ENCODE peak calls at places on chromosomes 11 and 22, in six cellular contexts. One of them, this sample, is unnamed.

GRCh38 chr11:75440960-75441803 is 8.2 kb upstream of the KLHL35 start:
- DNase-seq in astrocyte of the spinal cord: no peak
- DNase-seq in HTR-8/SVneo: no peak
- DNase-seq in bronchial epithelial cell: no peak
- DNase-seq in head of caudate nucleus: no peak
- DNase-seq in GM12891: no peak
- DNase-seq in this sample: no peak

GRCh38 chr11:132187814-132188213 is 817.4 kb downstream of the NTM start:
- DNase-seq in astrocyte of the spinal cord: peak
- DNase-seq in GM12891: no peak
- DNase-seq in bronchial epithelial cell: no peak
- DNase-seq in head of caudate nucleus: no peak
- DNase-seq in HTR-8/SVneo: no peak
- DNase-seq in this sample: no peak

GRCh38 chr11:112294688-112295340 is 34.2 kb upstream of the PLET1 start:
- DNase-seq in head of caudate nucleus: no peak
- DNase-seq in GM12891: no peak
- DNase-seq in bronchial epithelial cell: no peak
- DNase-seq in astrocyte of the spinal cord: no peak
- DNase-seq in HTR-8/SVneo: no peak
- DNase-seq in this sample: no peak

GRCh38 chr11:68036717-68037239 is 2.0 kb upstream of the TCIRG1 start:
- DNase-seq in astrocyte of the spinal cord: no peak
- DNase-seq in GM12891: no peak
- DNase-seq in HTR-8/SVneo: no peak
- DNase-seq in bronchial epithelial cell: no peak
- DNase-seq in head of caudate nucleus: no peak
- DNase-seq in this sample: peak

GRCh38 chr11:70545626-70545945 is 147.3 kb downstream of the CTTN start:
- DNase-seq in bronchial epithelial cell: no peak
- DNase-seq in astrocyte of the spinal cord: no peak
- DNase-seq in GM12891: no peak
- DNase-seq in HTR-8/SVneo: no peak
- DNase-seq in head of caudate nucleus: no peak
- DNase-seq in this sample: no peak

GRCh38 chr11:127962416-127962815 is 624.9 kb downstream of the ETS1 start:
- DNase-seq in bronchial epithelial cell: no peak
- DNase-seq in HTR-8/SVneo: no peak
- DNase-seq in GM12891: no peak
- DNase-seq in astrocyte of the spinal cord: no peak
- DNase-seq in head of caudate nucleus: no peak
- DNase-seq in this sample: no peak

GRCh38 chr11:102680945-102681344 is 24.6 kb downstream of the MMP27 start:
- DNase-seq in head of caudate nucleus: no peak
- DNase-seq in bronchial epithelial cell: no peak
- DNase-seq in HTR-8/SVneo: no peak
- DNase-seq in astrocyte of the spinal cord: no peak
- DNase-seq in GM12891: no peak
- DNase-seq in this sample: no peak

GRCh38 chr22:39496131-39496838 is 5.8 kb upstream of the MIEF1 start:
- DNase-seq in astrocyte of the spinal cord: peak
- DNase-seq in bronchial epithelial cell: peak
- DNase-seq in head of caudate nucleus: peak
- DNase-seq in GM12891: no peak
- DNase-seq in HTR-8/SVneo: no peak
- DNase-seq in this sample: peak

GRCh38 chr22:44362249-44363040 is 49.7 kb upstream of the SHISAL1 start:
- DNase-seq in GM12891: no peak
- DNase-seq in astrocyte of the spinal cord: no peak
- DNase-seq in bronchial epithelial cell: no peak
- DNase-seq in HTR-8/SVneo: no peak
- DNase-seq in head of caudate nucleus: no peak
- DNase-seq in this sample: no peak

GRCh38 chr11:117946842-117947526 is 17.8 kb upstream of the TMPRSS13 start:
- DNase-seq in head of caudate nucleus: peak
- DNase-seq in astrocyte of the spinal cord: peak
- DNase-seq in bronchial epithelial cell: peak
- DNase-seq in HTR-8/SVneo: peak
- DNase-seq in GM12891: no peak
- DNase-seq in this sample: peak